ENCODE peak calls at places on chromosomes 5 and 9, in seven cellular contexts. J, Q, V, O, Y, T and F are unnamed samples.

GRCh38 chr5:52838306-52839015 is 50.7 kb downstream of the ITGA1 start:
- DNase-seq in J (no peak), Q (no peak), V (no peak), O (no peak), Y (no peak), T (no peak), F (no peak)

GRCh38 chr9:132488611-132489010 is 78.6 kb downstream of the CFAP77 start:
- DNase-seq in J (no peak), Q (no peak), V (no peak), O (no peak), Y (no peak), T (no peak), F (no peak)

GRCh38 chr9:71681708-71682268 is 86.5 kb downstream of the CEMIP2 start:
- DNase-seq in J (peak), Q (no peak), V (no peak), O (no peak), Y (no peak), T (no peak), F (no peak)

GRCh38 chr9:107547772-107548297 is 58.3 kb upstream of the KLF4 start:
- DNase-seq in J (no peak), Q (no peak), V (no peak), O (no peak), Y (no peak), T (no peak), F (no peak)

GRCh38 chr9:38226491-38226951 is 157.5 kb upstream of the SHB start:
- DNase-seq in J (peak), Q (no peak), V (no peak), O (no peak), Y (no peak), T (no peak), F (no peak)

GRCh38 chr9:125485471-125485870 is 221.5 kb downstream of the MAPKAP1 start:
- DNase-seq in J (no peak), Q (no peak), V (no peak), O (no peak), Y (no peak), T (no peak), F (no peak)

GRCh38 chr5:19314840-19315239 is 673.2 kb downstream of the CDH18 start:
- DNase-seq in J (no peak), Q (no peak), V (no peak), O (no peak), Y (no peak), T (no peak), F (no peak)

GRCh38 chr5:142048272-142048671 is 35.4 kb upstream of the GNPDA1 start:
- DNase-seq in J (peak), Q (no peak), V (no peak), O (no peak), Y (no peak), T (no peak), F (no peak)

GRCh38 chr9:120892748-120893584 is 16.0 kb upstream of the PHF19 start:
- DNase-seq in J (peak), Q (no peak), V (no peak), O (no peak), Y (peak), T (peak), F (no peak)

GRCh38 chr5:61790678-61791077 is 458.6 kb downstream of the ZSWIM6 start:
- DNase-seq in J (no peak), Q (no peak), V (no peak), O (no peak), Y (no peak), T (no peak), F (no peak)

GRCh38 chr9:134379774-134380431 is 53.6 kb downstream of the RXRA start:
- DNase-seq in J (no peak), Q (no peak), V (no peak), O (no peak), Y (no peak), T (no peak), F (no peak)

GRCh38 chr5:128537306-128537998 is 593 bp downstream of the FBN2 start:
- DNase-seq in J (no peak), Q (peak), V (peak), O (peak), Y (no peak), T (no peak), F (peak)

GRCh38 chr5:31854181-31854624 is 215.3 kb downstream of the PDZD2 start:
- DNase-seq in J (no peak), Q (peak), V (peak), O (no peak), Y (no peak), T (no peak), F (peak)

DNA sequence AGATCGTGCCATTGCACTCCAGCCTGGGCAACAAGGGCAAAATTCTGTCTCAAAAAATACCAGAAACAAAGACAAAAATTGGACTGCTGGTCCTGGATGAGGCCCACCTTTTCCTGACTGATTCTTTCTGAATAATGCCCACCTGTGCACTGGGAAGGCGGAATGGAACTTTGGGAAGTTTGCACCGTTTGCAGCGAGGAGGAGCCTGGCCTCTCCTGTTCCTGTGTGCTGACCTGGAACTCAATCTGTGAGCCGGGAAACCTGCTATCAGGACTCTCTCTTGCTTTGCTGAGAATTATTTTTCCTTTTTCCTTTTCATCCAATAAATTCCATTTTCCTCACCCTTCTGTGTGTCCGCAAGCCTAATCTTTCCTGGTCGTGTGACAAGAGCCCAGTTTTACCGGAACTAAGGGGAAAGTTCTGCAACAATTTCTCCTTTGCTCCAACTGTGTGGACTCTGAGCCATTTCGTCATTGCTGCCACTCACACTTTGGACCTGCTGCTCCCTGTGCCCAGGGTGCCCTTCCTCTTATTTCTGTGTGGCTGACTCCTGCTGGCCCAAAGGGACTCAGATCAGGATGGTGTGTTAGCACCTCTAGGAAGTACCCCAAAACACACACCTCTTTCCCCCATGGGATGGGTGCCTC is 4.5 kb upstream of the GLRX start:
- DNase-seq in J (no peak), Q (no peak), V (peak), O (no peak), Y (no peak), T (no peak), F (no peak)
- H3K27ac ChIP-seq in J (no peak), Q (no peak), V (no peak), O (no peak), Y (no peak), T (no peak), F (no peak)

DNA sequence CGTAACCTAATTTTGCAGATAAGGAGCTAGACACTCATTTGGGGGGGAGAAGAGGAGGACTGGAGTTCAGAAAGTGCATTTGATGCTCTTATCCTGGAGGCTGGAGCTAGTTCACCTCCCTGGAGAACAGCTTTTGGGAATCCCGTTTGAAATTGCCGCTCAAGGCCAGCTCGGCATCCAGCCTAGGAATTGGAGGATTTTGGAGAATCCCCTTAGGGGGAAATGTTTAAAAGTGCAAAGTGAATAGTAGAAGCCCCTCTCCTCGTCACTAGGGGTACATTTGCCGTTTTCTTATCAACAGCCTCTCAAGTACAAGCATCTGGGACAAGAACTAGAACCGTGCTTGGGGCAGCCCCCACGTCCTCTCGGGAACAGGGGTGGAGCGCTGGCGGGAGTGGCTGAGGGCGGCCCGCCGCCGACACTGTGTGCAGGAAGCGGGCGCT is 1.3 kb upstream of the CNOT8 start:
- DNase-seq in J (peak), Q (peak), V (no peak), O (no peak), Y (no peak), T (peak), F (peak)
- H3K4me3 ChIP-seq in J (peak), Q (peak), V (peak), O (peak), Y (peak), T (peak), F (peak)

GRCh38 chr5:120151181-120151580 is 312.9 kb upstream of the PRR16 start:
- DNase-seq in J (no peak), Q (no peak), V (no peak), O (no peak), Y (no peak), T (no peak), F (no peak)

GRCh38 chr5:120150770-120151169 is 313.3 kb upstream of the PRR16 start:
- DNase-seq in J (no peak), Q (no peak), V (no peak), O (no peak), Y (no peak), T (no peak), F (no peak)

GRCh38 chr5:120151825-120152224 is 312.3 kb upstream of the PRR16 start:
- DNase-seq in J (no peak), Q (no peak), V (no peak), O (no peak), Y (no peak), T (no peak), F (no peak)

GRCh38 chr5:120155873-120156272 is 308.2 kb upstream of the PRR16 start:
- DNase-seq in J (no peak), Q (no peak), V (no peak), O (no peak), Y (no peak), T (no peak), F (no peak)

GRCh38 chr5:120152472-120152871 is 311.6 kb upstream of the PRR16 start:
- DNase-seq in J (peak), Q (no peak), V (no peak), O (no peak), Y (no peak), T (no peak), F (no peak)
- H3K27ac ChIP-seq in J (peak), Q (no peak), V (no peak), O (no peak), Y (no peak), T (no peak), F (no peak)

GRCh38 chr5:135645336-135645735 is 66.5 kb upstream of the CXCL14 start:
- DNase-seq in J (no peak), Q (no peak), V (no peak), O (no peak), Y (no peak), T (no peak), F (no peak)
- H3K4me3 ChIP-seq in J (no peak), Q (no peak), V (no peak), O (no peak), Y (no peak), T (no peak), F (no peak)